ENCODE peak calls at places on chromosomes 6 and 20, in seven cellular contexts. Q is AG09309, L is mucosa of descending colon, D is osteocyte, E is esophagus muscularis mucosa, N is GM20000, C is fibroblast of mammary gland. V is an unnamed sample.

GRCh38 chr6:148436466-148436865 is 93.8 kb downstream of the SASH1 start:
- DNase-seq in Q (no peak), L (no peak), D (no peak), E (no peak), N (no peak), C (no peak), V (no peak)

GRCh38 chr6:1554881-1555569 is 54.7 kb upstream of the FOXC1 start:
- DNase-seq in Q (no peak), L (peak), D (peak), E (no peak), N (peak), C (peak), V (no peak)

GRCh38 chr20:35196313-35196712 is 24.4 kb downstream of the PROCR start:
- DNase-seq in Q (no peak), L (no peak), D (no peak), E (no peak), N (no peak), C (no peak), V (no peak)

GRCh38 chr6:30891450-30891723 is 7.1 kb downstream of the DDR1 start:
- DNase-seq in Q (no peak), L (no peak), D (no peak), E (no peak), N (no peak), C (no peak), V (no peak)

GRCh38 chr6:140475086-140475485 is 1100.6 kb upstream of the CITED2 start:
- DNase-seq in Q (no peak), L (no peak), D (no peak), E (no peak), N (no peak), C (peak), V (no peak)

GRCh38 chr6:111437573-111437972 is 45.4 kb downstream of the REV3L start:
- DNase-seq in Q (no peak), L (no peak), D (no peak), E (no peak), N (no peak), C (no peak), V (no peak)

GRCh38 chr20:5156670-5157448 is 30.1 kb downstream of the CDS2 start:
- DNase-seq in Q (no peak), L (no peak), D (no peak), E (no peak), N (no peak), C (peak), V (no peak)

GRCh38 chr6:19180348-19181073 is 656.7 kb upstream of the ID4 start:
- DNase-seq in Q (no peak), L (no peak), D (no peak), E (no peak), N (no peak), C (peak), V (no peak)

GRCh38 chr6:70353343-70353913 is 50.5 kb upstream of the COL9A1 start:
- DNase-seq in Q (no peak), L (no peak), D (no peak), E (no peak), N (no peak), C (no peak), V (no peak)

GRCh38 chr6:31970604-31971271 is 1.2 kb downstream of the DXO start:
- DNase-seq in Q (no peak), L (no peak), D (no peak), E (no peak), N (no peak), C (no peak), V (peak)

GRCh38 chr6:160733045-160733646 is 31.1 kb downstream of the PLG start:
- DNase-seq in Q (peak), L (no peak), D (no peak), E (no peak), N (peak), C (peak), V (no peak)

GRCh38 chr6:142913511-142914047 is 31.4 kb downstream of the HIVEP2 start:
- DNase-seq in Q (no peak), L (peak), D (no peak), E (no peak), N (peak), C (no peak), V (no peak)

GRCh38 chr20:16395366-16395765 is 177.9 kb downstream of the KIF16B start:
- DNase-seq in Q (no peak), L (no peak), D (no peak), E (peak), N (no peak), C (no peak), V (no peak)

GRCh38 chr20:15253431-15253830 is 916.0 kb upstream of the FLRT3 start:
- DNase-seq in Q (no peak), L (no peak), D (no peak), E (no peak), N (no peak), C (no peak), V (no peak)

GRCh38 chr6:143400258-143401059 is 50.0 kb downstream of the ADAT2 start:
- DNase-seq in Q (no peak), L (no peak), D (no peak), E (no peak), N (no peak), C (no peak), V (no peak)

GRCh38 chr20:44287272-44288097 is 23.5 kb downstream of the FITM2 start:
- DNase-seq in Q (no peak), L (peak), D (no peak), E (no peak), N (no peak), C (peak), V (no peak)

GRCh38 chr6:15621203-15622044 is 41.4 kb downstream of the DTNBP1 start:
- DNase-seq in Q (no peak), L (peak), D (no peak), E (no peak), N (peak), C (peak), V (no peak)

GRCh38 chr6:8131265-8131897 is 29.0 kb upstream of the EEF1E1 start:
- DNase-seq in Q (peak), L (no peak), D (peak), E (no peak), N (peak), C (peak), V (no peak)

GRCh38 chr6:72616406-72617015 is 5.4 kb upstream of the KCNQ5 start:
- DNase-seq in Q (no peak), L (no peak), D (no peak), E (no peak), N (peak), C (peak), V (no peak)

GRCh38 chr6:8707956-8708772 is 272.8 kb upstream of the SLC35B3 start:
- DNase-seq in Q (peak), L (no peak), D (no peak), E (no peak), N (no peak), C (peak), V (no peak)

GRCh38 chr6:43200541-43200940 is 18.5 kb downstream of the CUL9 start:
- DNase-seq in Q (no peak), L (no peak), D (no peak), E (no peak), N (no peak), C (no peak), V (peak)

GRCh38 chr6:138194221-138194620 is 24.1 kb downstream of the PBOV1 start:
- DNase-seq in Q (no peak), L (peak), D (no peak), E (no peak), N (no peak), C (no peak), V (no peak)

GRCh38 chr20:14991023-14991422 is 653.6 kb upstream of the FLRT3 start:
- DNase-seq in Q (no peak), L (no peak), D (no peak), E (no peak), N (no peak), C (peak), V (no peak)

GRCh38 chr6:42239736-42240375 is 22.2 kb upstream of the MRPS10 start:
- DNase-seq in Q (no peak), L (no peak), D (no peak), E (no peak), N (no peak), C (peak), V (peak)

GRCh38 chr6:112935402-112936078 is 588.4 kb downstream of the RFPL4B start:
- DNase-seq in Q (no peak), L (no peak), D (no peak), E (no peak), N (no peak), C (no peak), V (no peak)

GRCh38 chr6:36524871-36525270 is 22.4 kb downstream of the STK38 start:
- DNase-seq in Q (no peak), L (no peak), D (no peak), E (no peak), N (no peak), C (no peak), V (no peak)

GRCh38 chr6:70956191-70956450 is 739 bp downstream of the B3GAT2 start:
- DNase-seq in Q (no peak), L (no peak), D (no peak), E (no peak), N (no peak), C (no peak), V (no peak)

GRCh38 chr6:151054304-151054703 is 185.5 kb upstream of the AKAP12 start:
- DNase-seq in Q (no peak), L (no peak), D (peak), E (peak), N (no peak), C (peak), V (no peak)

GRCh38 chr20:41532935-41533334 is 85.2 kb downstream of the CHD6 start:
- DNase-seq in Q (no peak), L (no peak), D (no peak), E (no peak), N (no peak), C (no peak), V (no peak)

GRCh38 chr6:83536034-83536646 is 23.8 kb downstream of the PRSS35 start:
- DNase-seq in Q (no peak), L (no peak), D (no peak), E (no peak), N (peak), C (peak), V (no peak)

GRCh38 chr6:159979136-159979874 is 10.4 kb downstream of the IGF2R start:
- DNase-seq in Q (no peak), L (peak), D (no peak), E (no peak), N (peak), C (peak), V (no peak)

GRCh38 chr6:43891072-43891870 is 121.3 kb downstream of the VEGFA start:
- DNase-seq in Q (no peak), L (no peak), D (no peak), E (no peak), N (no peak), C (no peak), V (no peak)

GRCh38 chr20:36275011-36275410 is 31.1 kb upstream of the DLGAP4 start:
- DNase-seq in Q (no peak), L (no peak), D (peak), E (no peak), N (no peak), C (no peak), V (no peak)

GRCh38 chr6:72374864-72375263 is 247.0 kb upstream of the KCNQ5 start:
- DNase-seq in Q (no peak), L (no peak), D (no peak), E (no peak), N (no peak), C (no peak), V (no peak)

GRCh38 chr6:30730611-30731435 is 10.7 kb downstream of the TUBB start:
- DNase-seq in Q (no peak), L (peak), D (no peak), E (no peak), N (peak), C (peak), V (no peak)

GRCh38 chr6:54737247-54737646 is 109.3 kb upstream of the FAM83B start:
- DNase-seq in Q (no peak), L (no peak), D (no peak), E (no peak), N (peak), C (peak), V (no peak)

GRCh38 chr6:50826037-50826761 is 7.5 kb downstream of the TFAP2B start:
- DNase-seq in Q (no peak), L (no peak), D (no peak), E (no peak), N (no peak), C (no peak), V (no peak)

GRCh38 chr6:50128420-50129005 is 78.8 kb upstream of the DEFB112 start:
- DNase-seq in Q (no peak), L (no peak), D (no peak), E (no peak), N (peak), C (peak), V (no peak)

GRCh38 chr20:49207071-49207470 is 12.1 kb upstream of the DDX27 start:
- DNase-seq in Q (no peak), L (no peak), D (no peak), E (no peak), N (peak), C (no peak), V (peak)
- TF ChIP-seq CTCF in Q (peak), L (no peak), D (peak), E (no peak), N (peak), C (peak), V (peak)

DNA sequence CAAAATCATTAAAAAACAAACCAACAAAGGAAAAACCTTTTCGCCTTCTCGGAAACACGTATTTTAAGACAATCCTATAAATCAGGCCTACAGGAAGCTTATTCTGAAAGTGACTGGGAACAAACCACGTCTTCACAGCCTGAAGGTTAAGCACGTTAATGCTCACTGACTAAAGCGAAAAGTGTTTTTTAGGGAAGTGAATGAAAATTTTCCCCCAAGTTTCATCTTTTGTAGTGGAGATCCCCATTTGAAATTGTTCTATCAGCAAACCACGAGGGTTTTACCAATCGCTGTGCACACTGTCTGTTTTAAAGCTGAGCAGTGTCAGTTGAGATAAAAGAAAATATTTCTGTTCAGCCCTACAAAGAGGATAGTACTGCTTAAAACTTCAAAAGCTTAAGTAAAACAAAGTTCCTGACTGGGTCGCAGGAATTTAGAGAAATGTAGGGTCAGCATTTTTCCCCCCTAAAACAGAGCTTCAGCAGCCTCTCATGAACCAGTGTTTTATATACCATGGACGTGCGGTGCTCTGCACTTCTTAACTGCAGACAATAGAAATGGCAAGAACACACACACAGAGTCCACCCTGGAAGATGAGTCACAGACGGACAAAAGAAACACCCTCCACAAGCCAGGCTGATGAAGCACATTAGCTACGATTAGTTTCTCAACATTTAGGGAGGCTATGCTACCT is 34.9 kb downstream of the SLC22A23 start:
- DNase-seq in Q (peak), L (no peak), D (no peak), E (no peak), N (no peak), C (peak), V (no peak)
- TF ChIP-seq CTCF in Q (no peak), L (no peak), D (no peak), E (no peak), N (no peak), C (no peak), V (no peak)

GRCh38 chr6:77017537-77017936 is 445.8 kb downstream of the HTR1B start:
- DNase-seq in Q (no peak), L (no peak), D (no peak), E (no peak), N (no peak), C (no peak), V (no peak)

GRCh38 chr6:77019081-77019480 is 444.2 kb downstream of the HTR1B start:
- DNase-seq in Q (no peak), L (no peak), D (no peak), E (no peak), N (no peak), C (no peak), V (no peak)

GRCh38 chr6:77025824-77026223 is 437.5 kb downstream of the HTR1B start:
- DNase-seq in Q (no peak), L (no peak), D (no peak), E (no peak), N (no peak), C (no peak), V (no peak)

GRCh38 chr6:77021778-77022177 is 441.5 kb downstream of the HTR1B start:
- DNase-seq in Q (no peak), L (no peak), D (no peak), E (no peak), N (no peak), C (no peak), V (no peak)

DNA sequence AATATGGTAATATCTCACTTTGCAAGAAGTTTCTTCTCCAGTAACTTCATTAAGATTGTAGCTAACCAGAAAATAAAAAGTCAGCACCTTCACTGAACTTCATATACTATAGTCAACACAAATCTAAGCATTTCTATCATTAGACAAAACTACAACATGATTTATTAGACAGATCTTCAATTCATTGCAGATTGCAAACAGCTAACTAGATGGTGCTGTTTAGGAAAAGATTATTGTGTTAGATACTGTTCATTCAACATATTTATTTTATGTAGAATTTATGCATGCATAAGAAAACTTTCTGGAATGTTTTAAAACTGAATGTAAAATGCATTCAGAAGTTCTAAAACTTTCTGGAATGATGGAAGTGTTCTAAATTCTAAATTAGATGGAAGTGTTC is 442.1 kb downstream of the HTR1B start:
- DNase-seq in Q (no peak), L (no peak), D (no peak), E (no peak), N (no peak), C (no peak), V (no peak)
- TF ChIP-seq CTCF in Q (peak), L (no peak), D (peak), E (no peak), N (no peak), C (no peak), V (peak)

GRCh38 chr6:125888989-125889656 is 67.4 kb upstream of the HINT3 start:
- DNase-seq in Q (no peak), L (no peak), D (no peak), E (no peak), N (peak), C (peak), V (no peak)
- TF ChIP-seq CTCF in Q (peak), L (no peak), D (peak), E (peak), N (peak), C (peak), V (peak)

DNA sequence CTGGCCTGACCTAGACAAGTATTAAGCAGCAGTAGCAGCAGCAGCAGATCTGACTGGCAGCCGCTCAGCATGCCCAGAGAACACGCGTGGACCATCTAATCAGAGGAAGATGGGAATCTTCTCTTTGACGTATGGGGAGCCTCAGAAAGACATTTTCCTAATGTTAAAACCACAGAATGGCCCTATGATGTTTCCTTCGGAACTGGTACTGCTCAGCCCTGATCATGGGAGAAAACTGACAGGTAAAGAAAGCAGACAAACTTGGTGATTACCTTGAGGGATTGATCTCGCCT is 6.2 kb downstream of the PSMA7 start:
- DNase-seq in Q (no peak), L (no peak), D (no peak), E (no peak), N (no peak), C (no peak), V (no peak)
- TF ChIP-seq CTCF in Q (no peak), L (no peak), D (no peak), E (peak), N (no peak), C (no peak), V (peak)

GRCh38 chr6:37536462-37537225 is 37.0 kb upstream of the CCDC167 start:
- DNase-seq in Q (no peak), L (no peak), D (no peak), E (no peak), N (no peak), C (no peak), V (no peak)

GRCh38 chr6:37540390-37540789 is 40.7 kb upstream of the CCDC167 start:
- DNase-seq in Q (no peak), L (no peak), D (no peak), E (no peak), N (no peak), C (no peak), V (no peak)

GRCh38 chr6:37535701-37536461 is 36.2 kb upstream of the CCDC167 start:
- DNase-seq in Q (no peak), L (no peak), D (no peak), E (no peak), N (peak), C (no peak), V (no peak)

GRCh38 chr6:37539706-37540352 is 40.1 kb upstream of the CCDC167 start:
- DNase-seq in Q (no peak), L (no peak), D (no peak), E (no peak), N (no peak), C (no peak), V (no peak)

GRCh38 chr6:37538107-37538506 is 38.4 kb upstream of the CCDC167 start:
- DNase-seq in Q (no peak), L (no peak), D (no peak), E (no peak), N (peak), C (no peak), V (no peak)
- TF ChIP-seq CTCF in Q (peak), L (no peak), D (no peak), E (no peak), N (peak), C (peak), V (peak)

DNA sequence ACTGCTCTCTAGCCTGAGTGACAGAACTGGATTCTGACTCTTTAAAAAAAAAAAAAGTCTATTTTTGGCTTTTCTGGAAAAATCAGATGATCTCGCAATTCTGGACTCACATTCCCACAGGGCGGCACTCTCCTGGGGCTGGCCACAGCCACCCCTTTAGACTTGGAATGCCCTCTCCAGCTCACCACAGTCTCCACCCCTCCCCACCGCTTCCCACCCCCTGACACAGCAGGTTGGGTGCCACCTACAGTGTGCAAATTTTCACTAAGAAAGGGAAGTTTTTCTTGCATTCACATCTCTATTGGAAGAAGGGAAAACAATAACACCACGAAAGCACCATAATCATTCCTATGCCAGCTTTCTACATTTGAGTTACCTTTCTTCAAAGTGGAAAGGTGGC is 15.4 kb downstream of the PDRG1 start:
- DNase-seq in Q (no peak), L (no peak), D (no peak), E (no peak), N (no peak), C (no peak), V (peak)
- TF ChIP-seq CTCF in Q (no peak), L (no peak), D (no peak), E (no peak), N (no peak), C (no peak), V (no peak)